ENCODE peak calls at places on chromosomes 11 and 22, in seven cellular contexts. One of them, this sample, is unnamed.

GRCh38 chr11:16806791-16807190 is 68.3 kb downstream of the C11orf58 start:
- DNase-seq in heart left ventricle: peak; percentile 59
- DNase-seq in A549: no peak
- DNase-seq in BE2C: no peak
- DNase-seq in left lung: no peak
- DNase-seq in adrenal gland: no peak
- DNase-seq in AG09309: no peak
- DNase-seq in this sample: peak; percentile 25

GRCh38 chr11:35242843-35243242 is 103.9 kb downstream of the CD44 start:
- DNase-seq in heart left ventricle: no peak
- DNase-seq in A549: no peak
- DNase-seq in BE2C: no peak
- DNase-seq in left lung: no peak
- DNase-seq in adrenal gland: no peak
- DNase-seq in AG09309: no peak
- DNase-seq in this sample: no peak

GRCh38 chr22:21681566-21682370 is 16.0 kb downstream of the PPIL2 start:
- DNase-seq in heart left ventricle: no peak
- DNase-seq in A549: no peak
- DNase-seq in BE2C: no peak
- DNase-seq in left lung: no peak
- DNase-seq in adrenal gland: no peak
- DNase-seq in AG09309: no peak
- DNase-seq in this sample: no peak

GRCh38 chr22:47918276-47918928 is 1156.0 kb downstream of the TBC1D22A start:
- DNase-seq in heart left ventricle: no peak
- DNase-seq in A549: no peak
- DNase-seq in BE2C: no peak
- DNase-seq in left lung: no peak
- DNase-seq in adrenal gland: no peak
- DNase-seq in AG09309: no peak
- DNase-seq in this sample: no peak

GRCh38 chr11:133078591-133079179 is 453.6 kb downstream of the OPCML start:
- DNase-seq in heart left ventricle: no peak
- DNase-seq in A549: peak; percentile 10
- DNase-seq in BE2C: peak; percentile 56
- DNase-seq in left lung: no peak
- DNase-seq in adrenal gland: no peak
- DNase-seq in AG09309: no peak
- DNase-seq in this sample: no peak

GRCh38 chr11:64853709-64854108 is 9.3 kb upstream of the CDC42BPG start:
- DNase-seq in heart left ventricle: no peak
- DNase-seq in A549: no peak
- DNase-seq in BE2C: no peak
- DNase-seq in left lung: no peak
- DNase-seq in adrenal gland: no peak
- DNase-seq in AG09309: no peak
- DNase-seq in this sample: no peak

GRCh38 chr11:46120711-46121327 is 435 bp downstream of the PHF21A start:
- DNase-seq in heart left ventricle: peak; percentile 54
- DNase-seq in A549: peak; percentile 43
- DNase-seq in BE2C: peak; percentile 50
- DNase-seq in left lung: peak; percentile 43
- DNase-seq in adrenal gland: peak; percentile 70
- DNase-seq in AG09309: no peak
- DNase-seq in this sample: no peak

GRCh38 chr11:117313103-117313502 is 3.0 kb downstream of the BACE1 start:
- DNase-seq in heart left ventricle: no peak
- DNase-seq in A549: no peak
- DNase-seq in BE2C: no peak
- DNase-seq in left lung: no peak
- DNase-seq in adrenal gland: no peak
- DNase-seq in AG09309: no peak
- DNase-seq in this sample: no peak

GRCh38 chr11:85970593-85970992 is 98.3 kb downstream of the PICALM start:
- DNase-seq in heart left ventricle: no peak
- DNase-seq in A549: no peak
- DNase-seq in BE2C: no peak
- DNase-seq in left lung: no peak
- DNase-seq in adrenal gland: no peak
- DNase-seq in AG09309: no peak
- DNase-seq in this sample: no peak

GRCh38 chr11:4665424-4665823 is 21.6 kb downstream of the OR51E1 start:
- DNase-seq in heart left ventricle: no peak
- DNase-seq in A549: no peak
- DNase-seq in BE2C: no peak
- DNase-seq in left lung: no peak
- DNase-seq in adrenal gland: no peak
- DNase-seq in AG09309: no peak
- DNase-seq in this sample: no peak

GRCh38 chr11:76077575-76078150 is 128.6 kb downstream of the WNT11 start:
- DNase-seq in heart left ventricle: no peak
- DNase-seq in A549: no peak
- DNase-seq in BE2C: no peak
- DNase-seq in left lung: no peak
- DNase-seq in adrenal gland: no peak
- DNase-seq in AG09309: no peak
- DNase-seq in this sample: no peak

GRCh38 chr11:13884159-13884799 is 78.2 kb upstream of the SPON1 start:
- DNase-seq in heart left ventricle: no peak
- DNase-seq in A549: no peak
- DNase-seq in BE2C: no peak
- DNase-seq in left lung: no peak
- DNase-seq in adrenal gland: no peak
- DNase-seq in AG09309: no peak
- DNase-seq in this sample: no peak

GRCh38 chr22:49018601-49019000 is 809.1 kb downstream of the BRD1 start:
- DNase-seq in heart left ventricle: peak; percentile 13
- DNase-seq in A549: no peak
- DNase-seq in BE2C: no peak
- DNase-seq in left lung: no peak
- DNase-seq in adrenal gland: no peak
- DNase-seq in AG09309: no peak
- DNase-seq in this sample: no peak

GRCh38 chr11:43818220-43818619 is 62.4 kb upstream of the ALKBH3 start:
- DNase-seq in heart left ventricle: no peak
- DNase-seq in A549: no peak
- DNase-seq in BE2C: no peak
- DNase-seq in left lung: no peak
- DNase-seq in adrenal gland: no peak
- DNase-seq in AG09309: no peak
- DNase-seq in this sample: peak; percentile 93

GRCh38 chr11:14519692-14520085 is 497 bp downstream of the PSMA1 start:
- DNase-seq in heart left ventricle: no peak
- DNase-seq in A549: no peak
- DNase-seq in BE2C: no peak
- DNase-seq in left lung: no peak
- DNase-seq in adrenal gland: no peak
- DNase-seq in AG09309: no peak
- DNase-seq in this sample: no peak

GRCh38 chr22:17606472-17606871 is 22.1 kb downstream of the ATP6V1E1 start:
- DNase-seq in heart left ventricle: peak; percentile 44
- DNase-seq in A549: no peak
- DNase-seq in BE2C: peak; percentile 47
- DNase-seq in left lung: no peak
- DNase-seq in adrenal gland: no peak
- DNase-seq in AG09309: no peak
- DNase-seq in this sample: no peak

GRCh38 chr11:84855846-84856245 is 771.3 kb downstream of the DLG2 start:
- DNase-seq in heart left ventricle: no peak
- DNase-seq in A549: no peak
- DNase-seq in BE2C: no peak
- DNase-seq in left lung: no peak
- DNase-seq in adrenal gland: no peak
- DNase-seq in AG09309: peak; percentile 3
- DNase-seq in this sample: no peak

GRCh38 chr22:49848690-49849160 is 4.9 kb upstream of the ZBED4 start:
- DNase-seq in heart left ventricle: peak; percentile 42
- DNase-seq in A549: no peak
- DNase-seq in BE2C: no peak
- DNase-seq in left lung: no peak
- DNase-seq in adrenal gland: no peak
- DNase-seq in AG09309: no peak
- DNase-seq in this sample: no peak

GRCh38 chr22:26174280-26174679 is 5.0 kb downstream of the SEZ6L start:
- DNase-seq in heart left ventricle: no peak
- DNase-seq in A549: peak; percentile 0
- DNase-seq in BE2C: peak; percentile 59
- DNase-seq in left lung: no peak
- DNase-seq in adrenal gland: peak; percentile 25
- DNase-seq in AG09309: no peak
- DNase-seq in this sample: no peak

GRCh38 chr22:26615830-26616435 is 1.9 kb downstream of the CRYBB1 start:
- DNase-seq in heart left ventricle: no peak
- DNase-seq in A549: no peak
- DNase-seq in BE2C: no peak
- DNase-seq in left lung: no peak
- DNase-seq in adrenal gland: no peak
- DNase-seq in AG09309: no peak
- DNase-seq in this sample: no peak

GRCh38 chr11:69131644-69132300 is 24.0 kb upstream of the SMIM38 start:
- DNase-seq in heart left ventricle: peak; percentile 81
- DNase-seq in A549: peak; percentile 68
- DNase-seq in BE2C: peak; percentile 70
- DNase-seq in left lung: peak; percentile 74
- DNase-seq in adrenal gland: peak; percentile 69
- DNase-seq in AG09309: peak; percentile 31
- DNase-seq in this sample: peak; percentile 58

GRCh38 chr11:100821198-100821597 is 134.1 kb downstream of the ARHGAP42 start:
- DNase-seq in heart left ventricle: no peak
- DNase-seq in A549: no peak
- DNase-seq in BE2C: no peak
- DNase-seq in left lung: no peak
- DNase-seq in adrenal gland: no peak
- DNase-seq in AG09309: no peak
- DNase-seq in this sample: no peak

GRCh38 chr11:63961608-63962412 is 12.6 kb upstream of the COX8A start:
- DNase-seq in heart left ventricle: no peak
- DNase-seq in A549: no peak
- DNase-seq in BE2C: peak; percentile 56
- DNase-seq in left lung: peak; percentile 44
- DNase-seq in adrenal gland: no peak
- DNase-seq in AG09309: no peak
- DNase-seq in this sample: peak; percentile 62

GRCh38 chr22:47145883-47146282 is 383.4 kb downstream of the TBC1D22A start:
- DNase-seq in heart left ventricle: no peak
- DNase-seq in A549: no peak
- DNase-seq in BE2C: no peak
- DNase-seq in left lung: no peak
- DNase-seq in adrenal gland: no peak
- DNase-seq in AG09309: no peak
- DNase-seq in this sample: no peak

GRCh38 chr11:11209967-11210366 is 143.1 kb downstream of the CSNK2A3 start:
- DNase-seq in heart left ventricle: no peak
- DNase-seq in A549: no peak
- DNase-seq in BE2C: no peak
- DNase-seq in left lung: no peak
- DNase-seq in adrenal gland: no peak
- DNase-seq in AG09309: no peak
- DNase-seq in this sample: no peak

GRCh38 chr11:118608268-118609214 is 1.1 kb downstream of the PHLDB1 start:
- DNase-seq in heart left ventricle: peak; percentile 88
- DNase-seq in A549: no peak
- DNase-seq in BE2C: peak; percentile 46
- DNase-seq in left lung: peak; percentile 68
- DNase-seq in adrenal gland: peak; percentile 79
- DNase-seq in AG09309: no peak
- DNase-seq in this sample: no peak

GRCh38 chr22:36385491-36386350 is 2.0 kb downstream of the MYH9 start:
- DNase-seq in heart left ventricle: no peak
- DNase-seq in A549: no peak
- DNase-seq in BE2C: peak; percentile 38
- DNase-seq in left lung: peak; percentile 68
- DNase-seq in adrenal gland: peak; percentile 83
- DNase-seq in AG09309: no peak
- DNase-seq in this sample: no peak

GRCh38 chr11:45089845-45090499 is 56.5 kb upstream of the PRDM11 start:
- DNase-seq in heart left ventricle: no peak
- DNase-seq in A549: no peak
- DNase-seq in BE2C: no peak
- DNase-seq in left lung: no peak
- DNase-seq in adrenal gland: no peak
- DNase-seq in AG09309: no peak
- DNase-seq in this sample: no peak

GRCh38 chr22:22553735-22554134 is 5.3 kb downstream of the PRAME start:
- DNase-seq in heart left ventricle: no peak
- DNase-seq in A549: no peak
- DNase-seq in BE2C: no peak
- DNase-seq in left lung: no peak
- DNase-seq in adrenal gland: no peak
- DNase-seq in AG09309: no peak
- DNase-seq in this sample: no peak

GRCh38 chr22:45510376-45511232 is 7.9 kb downstream of the FBLN1 start:
- DNase-seq in heart left ventricle: no peak
- DNase-seq in A549: no peak
- DNase-seq in BE2C: no peak
- DNase-seq in left lung: no peak
- DNase-seq in adrenal gland: no peak
- DNase-seq in AG09309: no peak
- DNase-seq in this sample: no peak
- H3K4me3 ChIP-seq in heart left ventricle: no peak overlapping the region
- H3K4me3 ChIP-seq in A549: no peak overlapping the region
- H3K4me3 ChIP-seq in BE2C: no peak overlapping the region
- H3K4me3 ChIP-seq in left lung: no peak overlapping the region
- H3K4me3 ChIP-seq in adrenal gland: no peak overlapping the region
- H3K4me3 ChIP-seq in AG09309: no peak overlapping the region
- H3K4me3 ChIP-seq in this sample: no peak overlapping the region

GRCh38 chr11:67276821-67277230 is 10.6 kb downstream of the GRK2 start:
- DNase-seq in heart left ventricle: peak; percentile 74
- DNase-seq in A549: no peak
- DNase-seq in BE2C: peak; percentile 88
- DNase-seq in left lung: peak; percentile 69
- DNase-seq in adrenal gland: peak; percentile 29
- DNase-seq in AG09309: no peak
- DNase-seq in this sample: no peak
- H3K4me3 ChIP-seq in heart left ventricle: peak overlapping the region; percentile 22
- H3K4me3 ChIP-seq in A549: no peak overlapping the region
- H3K4me3 ChIP-seq in BE2C: peak overlapping the region; percentile 47
- H3K4me3 ChIP-seq in left lung: peak overlapping the region; percentile 30
- H3K4me3 ChIP-seq in adrenal gland: no peak overlapping the region
- H3K4me3 ChIP-seq in AG09309: peak overlapping the region; percentile 45
- H3K4me3 ChIP-seq in this sample: no peak overlapping the region

GRCh38 chr11:93720522-93720921 is 20.8 kb downstream of the TAF1D start:
- DNase-seq in heart left ventricle: no peak
- DNase-seq in A549: no peak
- DNase-seq in BE2C: no peak
- DNase-seq in left lung: no peak
- DNase-seq in adrenal gland: no peak
- DNase-seq in AG09309: no peak
- DNase-seq in this sample: no peak
- H3K4me3 ChIP-seq in heart left ventricle: no peak overlapping the region
- H3K4me3 ChIP-seq in A549: no peak overlapping the region
- H3K4me3 ChIP-seq in BE2C: no peak overlapping the region
- H3K4me3 ChIP-seq in left lung: no peak overlapping the region
- H3K4me3 ChIP-seq in adrenal gland: no peak overlapping the region
- H3K4me3 ChIP-seq in AG09309: no peak overlapping the region
- H3K4me3 ChIP-seq in this sample: no peak overlapping the region

GRCh38 chr11:102824541-102824940 is 18.9 kb downstream of the MMP3 start:
- DNase-seq in heart left ventricle: no peak
- DNase-seq in A549: no peak
- DNase-seq in BE2C: no peak
- DNase-seq in left lung: no peak
- DNase-seq in adrenal gland: no peak
- DNase-seq in AG09309: no peak
- DNase-seq in this sample: no peak
- H3K4me3 ChIP-seq in heart left ventricle: no peak overlapping the region
- H3K4me3 ChIP-seq in A549: no peak overlapping the region
- H3K4me3 ChIP-seq in BE2C: no peak overlapping the region
- H3K4me3 ChIP-seq in left lung: no peak overlapping the region
- H3K4me3 ChIP-seq in adrenal gland: no peak overlapping the region
- H3K4me3 ChIP-seq in AG09309: no peak overlapping the region
- H3K4me3 ChIP-seq in this sample: no peak overlapping the region